ENCODE peak calls at places on chromosomes 13 and 19, in four cellular contexts. B, G, W and U are unnamed samples.
A peak's percentile ranks its signal among the peaks of the same experiment; 100 is the strongest.

GRCh38 chr13:68696907-68697306 is 1410.7 kb upstream of the ATXN8OS start:
- DNase-seq in B (no peak), W (no peak), G (no peak), U (no peak)

GRCh38 chr13:110648848-110649421 is 33.6 kb downstream of the NAXD start:
- DNase-seq in W (no peak), G (no peak), B (no peak), U (no peak)

GRCh38 chr13:97261254-97262015 is 39.3 kb downstream of the MBNL2 start:
- DNase-seq in W (no peak), G (no peak), B (no peak), U (no peak)

GRCh38 chr19:8569066-8569761 is 8.0 kb downstream of the MYO1F start:
- DNase-seq in B (peak; percentile 29), G (peak; percentile 80), W (no peak), U (no peak)

GRCh38 chr13:99911069-99911964 is 60.2 kb downstream of the ZIC5 start:
- DNase-seq in B (no peak), W (no peak), G (no peak), U (no peak)

GRCh38 chr19:18435185-18435841 is 2.6 kb downstream of the ISYNA1 start:
- DNase-seq in B (no peak), W (no peak), G (no peak), U (no peak)

GRCh38 chr19:7841751-7842660 is 12.0 kb downstream of the EVI5L start:
- DNase-seq in G (no peak), B (no peak), W (no peak), U (no peak)

GRCh38 chr19:17061205-17061604 is 14.0 kb downstream of the HAUS8 start:
- DNase-seq in W (no peak), B (no peak), G (no peak), U (no peak)

GRCh38 chr19:40662925-40663711 is 27.3 kb downstream of the NUMBL start:
- DNase-seq in G (peak; percentile 89), W (peak; percentile 70), B (peak; percentile 97), U (peak; percentile 63)

GRCh38 chr13:65595881-65596280 is 1634.3 kb downstream of the PCDH9 start:
- DNase-seq in G (no peak), W (no peak), B (no peak), U (no peak)

GRCh38 chr19:30361107-30361447 is 11.1 kb upstream of the ZNF536 start:
- DNase-seq in B (no peak), W (no peak), G (no peak), U (no peak)

GRCh38 chr13:99992912-99993311 is 11.3 kb downstream of the ZIC2 start:
- DNase-seq in G (no peak), W (no peak), B (no peak), U (no peak)

GRCh38 chr19:34104099-34104498 is 68.2 kb upstream of the LSM14A start:
- DNase-seq in G (no peak), W (no peak), B (no peak), U (no peak)

GRCh38 chr13:89490661-89491060 is 1819.5 kb downstream of the SLITRK5 start:
- DNase-seq in G (no peak), W (no peak), B (no peak), U (no peak)

GRCh38 chr13:103272770-103273169 is 206.6 kb upstream of the SLC10A2 start:
- DNase-seq in G (no peak), W (no peak), B (no peak), U (no peak)

GRCh38 chr13:49400755-49401659 is 42.9 kb downstream of the CAB39L start:
- DNase-seq in G (no peak), W (no peak), B (no peak), U (no peak)

GRCh38 chr19:46371371-46371901 is 24.5 kb downstream of the PPP5C start:
- DNase-seq in B (no peak), G (no peak), W (no peak), U (no peak)

GRCh38 chr13:79483302-79483701 is 2.3 kb downstream of the NDFIP2 start:
- DNase-seq in B (no peak), W (no peak), G (no peak), U (no peak)

GRCh38 chr13:20702945-20703784 is at the start of gene IL17D:
- DNase-seq in B (no peak), G (peak; percentile 53), W (no peak), U (no peak)

GRCh38 chr19:8213827-8214672 is 4.9 kb downstream of the CERS4 start:
- DNase-seq in G (no peak), B (no peak), W (no peak), U (peak; percentile 45)

GRCh38 chr19:18520848-18521691 is 800 bp downstream of the ELL start:
- DNase-seq in G (peak; percentile 51), B (no peak), W (no peak), U (no peak)

GRCh38 chr19:33883869-33884519 is 87.3 kb downstream of the KCTD15 start:
- DNase-seq in G (no peak), W (peak; percentile 60), B (no peak), U (no peak)

GRCh38 chr13:34416833-34417425 is 525.1 kb upstream of the NBEA start:
- DNase-seq in G (no peak), B (no peak), W (no peak), U (no peak)

GRCh38 chr19:1041835-1042685 is 2.2 kb downstream of the ABCA7 start:
- DNase-seq in B (peak; percentile 81), G (peak; percentile 64), W (no peak), U (no peak)

GRCh38 chr13:91725646-91726045 is 327.2 kb downstream of the GPC5 start:
- DNase-seq in W (no peak), G (no peak), B (no peak), U (no peak)

GRCh38 chr19:4379383-4380253 is 20.7 kb downstream of the SH3GL1 start:
- DNase-seq in G (no peak), W (no peak), B (peak; percentile 27), U (no peak)

GRCh38 chr13:66888698-66889097 is 341.4 kb downstream of the PCDH9 start:
- DNase-seq in G (no peak), B (no peak), W (no peak), U (no peak)

GRCh38 chr13:25300861-25301346 is 521 bp upstream of the NUP58 start:
- DNase-seq in W (no peak), B (no peak), G (no peak), U (no peak)

GRCh38 chr13:25306671-25307464 is 5.4 kb downstream of the NUP58 start:
- DNase-seq in G (no peak), B (no peak), W (no peak), U (no peak)

DNA sequence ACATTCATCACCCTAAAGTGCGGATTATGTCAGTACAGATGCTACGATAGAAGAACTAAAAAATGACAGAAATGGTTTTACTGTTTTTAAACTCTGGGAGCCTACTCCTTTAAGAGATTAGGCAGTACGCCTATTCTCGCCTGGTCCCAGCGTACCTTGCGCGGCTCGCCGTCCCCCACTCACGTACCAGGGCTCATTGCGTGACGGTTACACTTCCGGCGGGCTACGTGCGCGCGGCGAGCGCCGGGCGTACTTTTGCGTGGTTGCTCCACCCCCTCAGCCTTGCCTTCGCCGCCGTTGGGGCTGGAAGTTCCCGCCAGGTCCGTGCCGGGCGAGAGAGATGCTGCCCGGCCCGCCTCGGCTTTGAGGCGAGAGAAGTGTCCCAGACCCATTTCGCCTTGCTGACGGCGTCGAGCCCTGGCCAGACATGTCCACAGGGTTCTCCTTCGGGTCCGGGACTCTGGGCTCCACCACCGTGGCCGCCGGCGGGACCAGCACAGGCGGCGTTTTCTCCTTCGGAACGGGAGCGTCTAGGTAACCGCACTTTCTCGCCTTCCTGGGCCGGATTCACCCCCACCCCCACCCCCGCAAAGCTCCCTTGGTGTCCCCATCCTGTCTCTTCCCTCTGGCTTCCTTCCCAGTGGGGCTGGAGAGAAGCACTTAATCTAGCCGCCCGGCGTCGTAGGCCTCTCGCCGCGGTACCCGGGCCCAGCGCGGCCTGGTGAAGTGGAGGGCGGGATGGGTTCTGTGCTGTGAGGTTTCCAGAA is at the start of gene NUP58:
- DNase-seq in W (peak; percentile 60), B (peak; percentile 48), G (peak; percentile 74), U (peak; percentile 84)
- TF ChIP-seq CTCF in W (no peak), B (no peak), G (no peak), U (peak; percentile 6)

GRCh38 chr19:35379992-35380391 is 9.1 kb downstream of the GPR42 start:
- DNase-seq in W (no peak), B (no peak), G (peak; percentile 24), U (peak; percentile 35)

GRCh38 chr19:35377656-35378055 is 6.8 kb downstream of the GPR42 start:
- DNase-seq in B (no peak), G (no peak), W (no peak), U (no peak)

GRCh38 chr19:35373492-35373891 is 2.6 kb downstream of the GPR42 start:
- DNase-seq in B (no peak), G (no peak), W (no peak), U (no peak)

GRCh38 chr19:35378356-35378755 is 7.5 kb downstream of the GPR42 start:
- DNase-seq in B (no peak), G (no peak), W (no peak), U (no peak)

GRCh38 chr19:35375505-35376307 is 4.8 kb downstream of the GPR42 start:
- DNase-seq in W (no peak), B (no peak), G (no peak), U (no peak)
- TF ChIP-seq RNF2 in W (no peak), B (no peak), G (no peak), U (no peak)

GRCh38 chr19:6199240-6199983 is 63.9 kb downstream of the ACSBG2 start:
- DNase-seq in G (peak; percentile 100), B (peak; percentile 98), W (peak; percentile 98), U (peak; percentile 99)
- TF ChIP-seq CTCF in G (peak; percentile 38), B (no peak), W (no peak), U (peak; percentile 24)

GRCh38 chr13:90511903-90512302 is 835.6 kb upstream of the MIR17HG start:
- DNase-seq in G (no peak), B (no peak), W (no peak), U (no peak)

GRCh38 chr13:90510319-90510718 is 837.2 kb upstream of the MIR17HG start:
- DNase-seq in G (no peak), W (no peak), B (no peak), U (no peak)
- TF ChIP-seq RNF2 in G (no peak), W (no peak), B (no peak), U (no peak)

GRCh38 chr13:48264052-48264451 is 31.0 kb downstream of the ITM2B start:
- DNase-seq in W (no peak), G (no peak), B (no peak), U (no peak)
- TF ChIP-seq CTCF in W (no peak), G (no peak), B (no peak), U (no peak)